ENCODE peak calls at places on chromosomes 4 and X, in nine cellular contexts. E is cardiac muscle cell; Z is naive thymus-derived CD4-positive, alpha-beta T cell; J is T-cell; H is kidney tubule cell; W is NCI-H2081; D is posterior cingulate gyrus; G is mucosa of descending colon; T is NCI-H226. O is an unnamed sample.

GRCh38 chrX:47619486-47620302 is at the start of gene SYN1:
- DNase-seq in E (peak; percentile 88), Z (peak; percentile 78), J (peak; percentile 72), H (peak; percentile 72), W (peak; percentile 78), D (peak; percentile 79), G (peak; percentile 70), T (peak; percentile 51), O (peak; percentile 22)

GRCh38 chr4:145954924-145955339 is 16.3 kb upstream of the ZNF827 start:
- DNase-seq in E (no peak), Z (no peak), J (no peak), H (peak; percentile 96), W (no peak), D (no peak), G (no peak), T (peak; percentile 98), O (no peak)

GRCh38 chr4:38189445-38189844 is 229.2 kb downstream of the PTTG2 start:
- DNase-seq in E (no peak), Z (no peak), J (no peak), H (peak; percentile 97), W (no peak), D (no peak), G (no peak), T (peak; percentile 84), O (no peak)

GRCh38 chr4:99208719-99209075 is 10.3 kb downstream of the ADH6 start:
- DNase-seq in E (no peak), Z (no peak), J (no peak), H (no peak), W (no peak), D (no peak), G (peak; percentile 24), T (no peak), O (no peak)

GRCh38 chrX:29487214-29487613 is 728.1 kb upstream of the MAGEB2 start:
- DNase-seq in E (no peak), Z (no peak), J (no peak), H (no peak), W (no peak), D (no peak), G (no peak), T (peak; percentile 7), O (no peak)

GRCh38 chr4:48490680-48491513 is 845 bp downstream of the ZAR1 start:
- DNase-seq in E (no peak), Z (no peak), J (no peak), H (no peak), W (no peak), D (no peak), G (peak; percentile 50), T (no peak), O (no peak)

GRCh38 chrX:69670001-69670555 is 54.2 kb downstream of the EDA start:
- DNase-seq in E (no peak), Z (no peak), J (no peak), H (no peak), W (no peak), D (no peak), G (no peak), T (no peak), O (no peak)

GRCh38 chrX:71107762-71108360 is 1.3 kb upstream of the CXorf65 start:
- DNase-seq in E (peak; percentile 57), Z (peak; percentile 47), J (peak; percentile 52), H (no peak), W (no peak), D (no peak), G (no peak), T (no peak), O (peak; percentile 9)

GRCh38 chr4:616911-617643 is 8.3 kb upstream of the PDE6B start:
- DNase-seq in E (no peak), Z (no peak), J (no peak), H (no peak), W (no peak), D (no peak), G (no peak), T (no peak), O (no peak)

GRCh38 chr4:54281060-54281781 is 52.1 kb downstream of the PDGFRA start:
- DNase-seq in E (no peak), Z (no peak), J (no peak), H (peak; percentile 27), W (no peak), D (no peak), G (peak; percentile 17), T (peak; percentile 85), O (no peak)

GRCh38 chr4:74583757-74584156 is 138.8 kb downstream of the AREG start:
- DNase-seq in E (no peak), Z (no peak), J (no peak), H (no peak), W (no peak), D (no peak), G (no peak), T (peak; percentile 20), O (no peak)

GRCh38 chr4:149426461-149426860 is 389.2 kb downstream of the IQCM start:
- DNase-seq in E (no peak), Z (no peak), J (no peak), H (peak; percentile 27), W (no peak), D (no peak), G (no peak), T (peak; percentile 3), O (no peak)

GRCh38 chrX:3599787-3600465 is 113.5 kb downstream of the PRKX start:
- DNase-seq in E (no peak), Z (no peak), J (no peak), H (no peak), W (no peak), D (no peak), G (no peak), T (no peak), O (no peak)

GRCh38 chr4:165136529-165136928 is 23.9 kb upstream of the TMEM192 start:
- DNase-seq in E (no peak), Z (no peak), J (no peak), H (no peak), W (no peak), D (no peak), G (no peak), T (no peak), O (no peak)

GRCh38 chr4:124191329-124191728 is 521.2 kb downstream of the ANKRD50 start:
- DNase-seq in E (no peak), Z (no peak), J (no peak), H (peak; percentile 6), W (no peak), D (no peak), G (no peak), T (no peak), O (no peak)

GRCh38 chr4:81521708-81522107 is 50.0 kb upstream of the RASGEF1B start:
- DNase-seq in E (no peak), Z (no peak), J (no peak), H (no peak), W (no peak), D (no peak), G (no peak), T (no peak), O (no peak)

GRCh38 chr4:115671581-115671980 is 558.2 kb upstream of the NDST4 start:
- DNase-seq in E (no peak), Z (no peak), J (no peak), H (no peak), W (no peak), D (no peak), G (no peak), T (no peak), O (no peak)

GRCh38 chrX:10233173-10233572 is 76.4 kb downstream of the CLCN4 start:
- DNase-seq in E (no peak), Z (no peak), J (no peak), H (peak; percentile 57), W (no peak), D (no peak), G (no peak), T (peak; percentile 24), O (no peak)

GRCh38 chrX:30580641-30581040 is 3.1 kb upstream of the TASL start:
- DNase-seq in E (no peak), Z (no peak), J (no peak), H (no peak), W (no peak), D (no peak), G (no peak), T (peak; percentile 11), O (no peak)

GRCh38 chr4:126955292-126956191 is 677.2 kb upstream of the INTU start:
- DNase-seq in E (no peak), Z (no peak), J (no peak), H (no peak), W (no peak), D (no peak), G (no peak), T (no peak), O (no peak)

GRCh38 chr4:120691106-120691505 is 231.4 kb downstream of the PRDM5 start:
- DNase-seq in E (no peak), Z (no peak), J (no peak), H (peak; percentile 22), W (no peak), D (no peak), G (no peak), T (no peak), O (no peak)

GRCh38 chrX:23003121-23003520 is 3.4 kb downstream of the DDX53 start:
- DNase-seq in E (no peak), Z (no peak), J (no peak), H (peak; percentile 41), W (no peak), D (no peak), G (no peak), T (no peak), O (no peak)

GRCh38 chr4:103753868-103754653 is 34.3 kb upstream of the TACR3 start:
- DNase-seq in E (no peak), Z (no peak), J (no peak), H (no peak), W (no peak), D (no peak), G (no peak), T (no peak), O (no peak)

GRCh38 chr4:121373841-121374240 is 7.0 kb downstream of the QRFPR start:
- DNase-seq in E (no peak), Z (no peak), J (no peak), H (no peak), W (no peak), D (no peak), G (no peak), T (no peak), O (no peak)

GRCh38 chr4:107666134-107666533 is 53.9 kb downstream of the PAPSS1 start:
- DNase-seq in E (no peak), Z (no peak), J (no peak), H (peak; percentile 16), W (no peak), D (no peak), G (no peak), T (no peak), O (no peak)

GRCh38 chr4:36292551-36293188 is 11.3 kb downstream of the DTHD1 start:
- DNase-seq in E (no peak), Z (no peak), J (no peak), H (no peak), W (no peak), D (no peak), G (no peak), T (peak; percentile 12), O (no peak)

GRCh38 chrX:113390531-113390930 is 549.9 kb upstream of the AMOT start:
- DNase-seq in E (no peak), Z (no peak), J (no peak), H (no peak), W (no peak), D (no peak), G (no peak), T (no peak), O (no peak)

GRCh38 chrX:1262369-1262768 is 6.2 kb upstream of the CSF2RA start:
- DNase-seq in E (no peak), Z (no peak), J (no peak), H (no peak), W (no peak), D (no peak), G (no peak), T (no peak), O (no peak)

GRCh38 chr4:157270108-157270507 is 49.6 kb downstream of the GRIA2 start:
- DNase-seq in E (no peak), Z (no peak), J (no peak), H (no peak), W (peak; percentile 12), D (no peak), G (no peak), T (no peak), O (no peak)

GRCh38 chr4:140426610-140427103 is 791 bp downstream of the CLGN start:
- DNase-seq in E (peak; percentile 65), Z (no peak), J (no peak), H (no peak), W (peak; percentile 81), D (peak; percentile 8), G (no peak), T (no peak), O (peak; percentile 25)

GRCh38 chrX:77160301-77160700 is 286.9 kb upstream of the FGF16 start:
- DNase-seq in E (no peak), Z (no peak), J (no peak), H (no peak), W (no peak), D (no peak), G (no peak), T (no peak), O (no peak)